ENCODE peak calls at places on chromosomes 1 and 21, in seven cellular contexts. Z is mesendoderm, J is germinal center, U is hypothalamus, K is posterior vena cava, I is smooth muscle cell of the brain vasculature, W is RPMI8226. G is an unnamed sample.

GRCh38 chr1:23215751-23216449 is 1.4 kb downstream of the HTR1D start:
- DNase-seq in Z (no peak), J (no peak), U (no peak), K (peak), I (no peak), W (no peak), G (no peak)

GRCh38 chr1:212671342-212672031 is 28.2 kb downstream of the BATF3 start:
- DNase-seq in Z (peak), J (peak), U (peak), K (no peak), I (no peak), W (peak), G (no peak)

GRCh38 chr1:61453111-61453961 is 271.6 kb downstream of the TM2D1 start:
- DNase-seq in Z (peak), J (peak), U (peak), K (peak), I (peak), W (peak), G (peak)

GRCh38 chr1:234775477-234776246 is 165.7 kb upstream of the IRF2BP2 start:
- DNase-seq in Z (no peak), J (no peak), U (no peak), K (no peak), I (no peak), W (no peak), G (no peak)

GRCh38 chr1:228398741-228399461 is 7.7 kb downstream of the TRIM11 start:
- DNase-seq in Z (no peak), J (no peak), U (no peak), K (no peak), I (no peak), W (no peak), G (no peak)

GRCh38 chr1:43493661-43494450 is 36.8 kb upstream of the PTPRF start:
- DNase-seq in Z (peak), J (no peak), U (no peak), K (no peak), I (peak), W (no peak), G (no peak)

GRCh38 chr1:226603030-226603960 is 54.7 kb downstream of the STUM start:
- DNase-seq in Z (no peak), J (no peak), U (no peak), K (no peak), I (no peak), W (peak), G (no peak)

GRCh38 chr1:158039380-158039779 is 45.9 kb downstream of the KIRREL1 start:
- DNase-seq in Z (no peak), J (no peak), U (no peak), K (no peak), I (no peak), W (no peak), G (no peak)

GRCh38 chr1:41741244-41741643 is 177.5 kb downstream of the HIVEP3 start:
- DNase-seq in Z (no peak), J (no peak), U (no peak), K (peak), I (no peak), W (no peak), G (no peak)

GRCh38 chr1:90714521-90714951 is 2.6 kb downstream of the BARHL2 start:
- DNase-seq in Z (no peak), J (no peak), U (no peak), K (no peak), I (no peak), W (no peak), G (no peak)

GRCh38 chr21:45747802-45748445 is 104.4 kb downstream of the PCBP3 start:
- DNase-seq in Z (peak), J (no peak), U (no peak), K (no peak), I (no peak), W (peak), G (no peak)

GRCh38 chr1:218312509-218312908 is 27.4 kb downstream of the RRP15 start:
- DNase-seq in Z (no peak), J (no peak), U (no peak), K (no peak), I (no peak), W (no peak), G (no peak)

GRCh38 chr1:205147191-205147590 is 25.4 kb upstream of the RBBP5 start:
- DNase-seq in Z (no peak), J (no peak), U (no peak), K (no peak), I (no peak), W (no peak), G (no peak)

GRCh38 chr1:34303218-34303617 is 126.5 kb downstream of the C1orf94 start:
- DNase-seq in Z (no peak), J (no peak), U (no peak), K (no peak), I (no peak), W (no peak), G (no peak)

GRCh38 chr1:3491291-3492246 is 37.1 kb downstream of the ARHGEF16 start:
- DNase-seq in Z (peak), J (peak), U (peak), K (peak), I (no peak), W (peak), G (peak)

GRCh38 chr1:200096774-200097173 is 69.3 kb downstream of the NR5A2 start:
- DNase-seq in Z (no peak), J (no peak), U (no peak), K (no peak), I (no peak), W (no peak), G (no peak)

GRCh38 chr1:46501528-46501927 is 11.9 kb downstream of the DMBX1 start:
- DNase-seq in Z (no peak), J (no peak), U (no peak), K (no peak), I (no peak), W (no peak), G (no peak)

GRCh38 chr21:36241717-36242116 is 78.3 kb upstream of the MORC3 start:
- DNase-seq in Z (peak), J (no peak), U (no peak), K (no peak), I (no peak), W (no peak), G (no peak)

GRCh38 chr1:5286244-5286643 is 631.8 kb downstream of the AJAP1 start:
- DNase-seq in Z (no peak), J (no peak), U (no peak), K (no peak), I (no peak), W (peak), G (no peak)

GRCh38 chr1:110084226-110085078 is 14.0 kb upstream of the ALX3 start:
- DNase-seq in Z (no peak), J (peak), U (no peak), K (peak), I (no peak), W (peak), G (peak)

GRCh38 chr1:68959631-68960030 is 462.7 kb upstream of the DEPDC1 start:
- DNase-seq in Z (no peak), J (no peak), U (no peak), K (no peak), I (no peak), W (no peak), G (no peak)

GRCh38 chr1:152481869-152482664 is 28.5 kb upstream of the LCE5A start:
- DNase-seq in Z (no peak), J (no peak), U (no peak), K (no peak), I (no peak), W (no peak), G (no peak)

GRCh38 chr1:8047686-8048522 is 21.8 kb upstream of the ERRFI1 start:
- DNase-seq in Z (no peak), J (no peak), U (no peak), K (no peak), I (no peak), W (no peak), G (no peak)

GRCh38 chr1:201007481-201007880 is 16.0 kb downstream of the KIF21B start:
- DNase-seq in Z (no peak), J (no peak), U (no peak), K (no peak), I (no peak), W (no peak), G (no peak)

GRCh38 chr21:39036581-39036980 is 146.7 kb downstream of the PSMG1 start:
- DNase-seq in Z (no peak), J (no peak), U (no peak), K (no peak), I (no peak), W (no peak), G (no peak)

GRCh38 chr1:146036241-146036989 is 14.9 kb upstream of the HJV start:
- DNase-seq in Z (no peak), J (peak), U (no peak), K (no peak), I (no peak), W (no peak), G (no peak)

GRCh38 chr1:45216200-45216541 is 9.8 kb upstream of the ZSWIM5 start:
- DNase-seq in Z (no peak), J (no peak), U (no peak), K (no peak), I (no peak), W (no peak), G (no peak)

GRCh38 chr1:112061056-112061455 is 71.6 kb upstream of the KCND3 start:
- DNase-seq in Z (no peak), J (no peak), U (no peak), K (no peak), I (no peak), W (no peak), G (no peak)

GRCh38 chr1:115828101-115829022 is 12.6 kb downstream of the NHLH2 start:
- DNase-seq in Z (peak), J (no peak), U (no peak), K (peak), I (no peak), W (no peak), G (no peak)

GRCh38 chr1:44524655-44525530 is 119.8 kb downstream of the RNF220 start:
- DNase-seq in Z (peak), J (no peak), U (no peak), K (no peak), I (no peak), W (no peak), G (no peak)

GRCh38 chr1:21899972-21900371 is 37.1 kb downstream of the HSPG2 start:
- DNase-seq in Z (no peak), J (no peak), U (no peak), K (no peak), I (no peak), W (no peak), G (no peak)

GRCh38 chr21:10273196-10273595 is 248.2 kb upstream of the TPTE start:
- DNase-seq in Z (peak), J (no peak), U (no peak), K (no peak), I (no peak), W (no peak), G (no peak)

GRCh38 chr1:231571904-231572303 is 43.4 kb downstream of the TSNAX start:
- DNase-seq in Z (no peak), J (no peak), U (no peak), K (no peak), I (no peak), W (no peak), G (no peak)

GRCh38 chr21:44518684-44519083 is 21.3 kb downstream of the KRTAP10-1 start:
- DNase-seq in Z (no peak), J (no peak), U (no peak), K (peak), I (no peak), W (no peak), G (no peak)

GRCh38 chr21:34841154-34841553 is 172.4 kb downstream of the CLIC6 start:
- DNase-seq in Z (no peak), J (no peak), U (no peak), K (no peak), I (no peak), W (no peak), G (no peak)

GRCh38 chr1:78339490-78339889 is 151.3 kb upstream of the PTGFR start:
- DNase-seq in Z (no peak), J (no peak), U (no peak), K (no peak), I (no peak), W (no peak), G (no peak)

GRCh38 chr1:243946946-243947345 is 96.9 kb upstream of the AKT3 start:
- DNase-seq in Z (peak), J (peak), U (no peak), K (no peak), I (no peak), W (peak), G (peak)

GRCh38 chr1:70043806-70044205 is 161.6 kb downstream of the LRRC40 start:
- DNase-seq in Z (peak), J (no peak), U (no peak), K (no peak), I (peak), W (peak), G (no peak)

GRCh38 chr21:32545948-32546441 is 39.3 kb downstream of the TCP10L start:
- DNase-seq in Z (no peak), J (no peak), U (no peak), K (no peak), I (no peak), W (no peak), G (no peak)

G was measured in GM10248.